ENCODE peak calls at places on chromosomes 5 and 9, in six cellular contexts. S, G, Z, W, N and R are unnamed samples.
A peak's percentile ranks its signal among the peaks of the same experiment; 100 is the strongest.

GRCh38 chr5:56941981-56942380 is 9.9 kb downstream of the MIER3 start:
- DNase-seq in S (no peak), G (no peak), Z (no peak), W (no peak), N (no peak), R (no peak)

GRCh38 chr5:177471610-177472356 is 1.7 kb downstream of the DBN1 start:
- DNase-seq in S (no peak), G (no peak), Z (no peak), W (no peak), N (no peak), R (no peak)

GRCh38 chr5:41118177-41118576 is 47.0 kb upstream of the MROH2B start:
- DNase-seq in S (no peak), G (no peak), Z (no peak), W (no peak), N (no peak), R (no peak)

GRCh38 chr5:148837383-148837782 is 11.0 kb downstream of the ADRB2 start:
- DNase-seq in S (no peak), G (no peak), Z (no peak), W (no peak), N (no peak), R (no peak)

GRCh38 chr5:73797142-73797530 is 171.1 kb downstream of the ARHGEF28 start:
- DNase-seq in S (no peak), G (no peak), Z (no peak), W (no peak), N (no peak), R (no peak)

GRCh38 chr5:148739524-148739923 is 85.2 kb upstream of the HTR4 start:
- DNase-seq in S (no peak), G (no peak), Z (peak; percentile 74), W (no peak), N (no peak), R (no peak)

GRCh38 chr5:107668154-107668932 is 2.4 kb downstream of the EFNA5 start:
- DNase-seq in S (no peak), G (no peak), Z (no peak), W (no peak), N (no peak), R (no peak)

GRCh38 chr5:172768573-172769323 is 2.2 kb downstream of the DUSP1 start:
- DNase-seq in S (no peak), G (no peak), Z (peak; percentile 43), W (no peak), N (no peak), R (no peak)

GRCh38 chr9:3514786-3515185 is 11.0 kb downstream of the RFX3 start:
- DNase-seq in S (no peak), G (no peak), Z (no peak), W (no peak), N (no peak), R (no peak)

GRCh38 chr5:2818936-2819335 is 67.5 kb upstream of the IRX2 start:
- DNase-seq in S (no peak), G (no peak), Z (no peak), W (no peak), N (no peak), R (no peak)